ENCODE peak calls at places on chromosomes 11 and 22, in five cellular contexts. One of them, this sample, is unnamed.

GRCh38 chr22:30804626-30805025 is 110.0 kb downstream of the OSBP2 start:
- DNase-seq in RWPE1: no peak
- DNase-seq in heart left ventricle: no peak
- DNase-seq in PC-3: peak; percentile 22
- DNase-seq in foreskin fibroblast: no peak
- DNase-seq in this sample: no peak

GRCh38 chr11:125123947-125124633 is 12.7 kb upstream of the TMEM218 start:
- DNase-seq in RWPE1: peak; percentile 27
- DNase-seq in heart left ventricle: no peak
- DNase-seq in PC-3: peak; percentile 88
- DNase-seq in foreskin fibroblast: peak; percentile 61
- DNase-seq in this sample: no peak

GRCh38 chr11:69138265-69138664 is 17.5 kb upstream of the SMIM38 start:
- DNase-seq in RWPE1: peak; percentile 28
- DNase-seq in heart left ventricle: no peak
- DNase-seq in PC-3: peak; percentile 65
- DNase-seq in foreskin fibroblast: peak; percentile 49
- DNase-seq in this sample: no peak

GRCh38 chr22:29143848-29144785 is 61.6 kb upstream of the EMID1 start:
- DNase-seq in RWPE1: no peak
- DNase-seq in heart left ventricle: no peak
- DNase-seq in PC-3: no peak
- DNase-seq in foreskin fibroblast: no peak
- DNase-seq in this sample: no peak

GRCh38 chr11:70155386-70155785 is 47.7 kb upstream of the FADD start:
- DNase-seq in RWPE1: no peak
- DNase-seq in heart left ventricle: no peak
- DNase-seq in PC-3: no peak
- DNase-seq in foreskin fibroblast: no peak
- DNase-seq in this sample: no peak

GRCh38 chr11:125370561-125371389 is 125.3 kb downstream of the FEZ1 start:
- DNase-seq in RWPE1: no peak
- DNase-seq in heart left ventricle: no peak
- DNase-seq in PC-3: no peak
- DNase-seq in foreskin fibroblast: no peak
- DNase-seq in this sample: no peak

GRCh38 chr11:17798253-17798652 is 63.7 kb downstream of the KCNC1 start:
- DNase-seq in RWPE1: peak; percentile 80
- DNase-seq in heart left ventricle: peak; percentile 45
- DNase-seq in PC-3: no peak
- DNase-seq in foreskin fibroblast: no peak
- DNase-seq in this sample: no peak

GRCh38 chr22:37674951-37675929 is at the start of gene LGALS1:
- DNase-seq in RWPE1: peak; percentile 92
- DNase-seq in heart left ventricle: peak; percentile 98
- DNase-seq in PC-3: peak; percentile 95
- DNase-seq in foreskin fibroblast: peak; percentile 99
- DNase-seq in this sample: peak; percentile 60

GRCh38 chr22:37409031-37409430 is 18.2 kb downstream of the ELFN2 start:
- DNase-seq in RWPE1: no peak
- DNase-seq in heart left ventricle: no peak
- DNase-seq in PC-3: no peak
- DNase-seq in foreskin fibroblast: no peak
- DNase-seq in this sample: no peak

GRCh38 chr22:19291218-19291579 is 320 bp downstream of the CLTCL1 start:
- DNase-seq in RWPE1: no peak
- DNase-seq in heart left ventricle: peak; percentile 49
- DNase-seq in PC-3: no peak
- DNase-seq in foreskin fibroblast: peak; percentile 59
- DNase-seq in this sample: no peak

GRCh38 chr11:1030086-1030485 is 6.4 kb downstream of the MUC6 start:
- DNase-seq in RWPE1: no peak
- DNase-seq in heart left ventricle: no peak
- DNase-seq in PC-3: no peak
- DNase-seq in foreskin fibroblast: no peak
- DNase-seq in this sample: no peak

GRCh38 chr11:119832536-119832935 is 103.5 kb upstream of the NECTIN1 start:
- DNase-seq in RWPE1: no peak
- DNase-seq in heart left ventricle: no peak
- DNase-seq in PC-3: peak; percentile 6
- DNase-seq in foreskin fibroblast: peak; percentile 46
- DNase-seq in this sample: no peak

GRCh38 chr22:17563936-17564391 is 666 bp downstream of the SLC25A18 start:
- DNase-seq in RWPE1: no peak
- DNase-seq in heart left ventricle: no peak
- DNase-seq in PC-3: no peak
- DNase-seq in foreskin fibroblast: peak; percentile 87
- DNase-seq in this sample: no peak

GRCh38 chr22:39773976-39774539 is 119.5 kb downstream of the ENTHD1 start:
- DNase-seq in RWPE1: no peak
- DNase-seq in heart left ventricle: no peak
- DNase-seq in PC-3: peak; percentile 25
- DNase-seq in foreskin fibroblast: no peak
- DNase-seq in this sample: no peak

DNA sequence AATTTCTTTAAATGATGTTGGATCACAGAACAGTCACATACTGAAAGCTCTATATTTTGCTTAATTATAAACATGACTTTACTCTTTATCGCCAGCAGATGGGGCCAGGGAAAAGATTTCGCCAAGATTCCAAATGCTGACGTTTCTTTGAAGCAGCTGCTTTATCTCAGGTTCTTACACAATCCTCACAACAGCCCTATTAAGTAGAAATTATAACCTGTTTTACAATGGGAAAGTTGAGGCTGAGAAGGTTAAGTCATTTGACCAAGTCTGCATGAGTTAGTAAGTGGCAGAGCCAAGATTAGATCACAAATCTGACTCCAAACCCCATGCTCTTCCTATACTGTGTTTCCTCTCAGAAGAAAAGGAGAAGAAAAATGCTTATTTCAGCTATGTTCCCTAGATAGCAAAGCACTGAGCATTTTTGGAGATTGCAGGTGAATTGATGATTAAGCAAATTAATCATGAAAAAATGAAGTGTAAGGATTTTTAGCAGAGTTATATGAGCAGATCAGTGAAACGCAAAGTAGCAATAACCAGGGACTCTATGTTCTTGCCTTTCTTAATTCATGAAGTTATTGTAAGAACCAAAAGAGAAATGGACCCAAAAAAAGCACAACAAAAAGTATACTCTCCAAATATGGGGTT is 79.0 kb downstream of the AASDHPPT start:
- DNase-seq in RWPE1: peak; percentile 41
- DNase-seq in heart left ventricle: no peak
- DNase-seq in PC-3: peak; percentile 76
- DNase-seq in foreskin fibroblast: peak; percentile 86
- DNase-seq in this sample: no peak
- TF ChIP-seq CTCF in RWPE1: peak; percentile 65
- TF ChIP-seq CTCF in heart left ventricle: no peak
- TF ChIP-seq CTCF in PC-3: peak; percentile 85
- TF ChIP-seq CTCF in foreskin fibroblast: peak; percentile 39
- TF ChIP-seq CTCF in this sample: no peak

GRCh38 chr22:26170112-26170492 is 840 bp downstream of the SEZ6L start:
- DNase-seq in RWPE1: no peak
- DNase-seq in heart left ventricle: no peak
- DNase-seq in PC-3: no peak
- DNase-seq in foreskin fibroblast: no peak
- DNase-seq in this sample: no peak

GRCh38 chr22:26170795-26171194 is 1.5 kb downstream of the SEZ6L start:
- DNase-seq in RWPE1: peak; percentile 2
- DNase-seq in heart left ventricle: peak; percentile 33
- DNase-seq in PC-3: no peak
- DNase-seq in foreskin fibroblast: no peak
- DNase-seq in this sample: no peak

GRCh38 chr22:26174280-26174679 is 5.0 kb downstream of the SEZ6L start:
- DNase-seq in RWPE1: no peak
- DNase-seq in heart left ventricle: no peak
- DNase-seq in PC-3: peak; percentile 1
- DNase-seq in foreskin fibroblast: no peak
- DNase-seq in this sample: no peak

GRCh38 chr22:26169312-26170111 is at the start of gene SEZ6L:
- DNase-seq in RWPE1: no peak
- DNase-seq in heart left ventricle: peak; percentile 26
- DNase-seq in PC-3: no peak
- DNase-seq in foreskin fibroblast: no peak
- DNase-seq in this sample: peak; percentile 25

DNA sequence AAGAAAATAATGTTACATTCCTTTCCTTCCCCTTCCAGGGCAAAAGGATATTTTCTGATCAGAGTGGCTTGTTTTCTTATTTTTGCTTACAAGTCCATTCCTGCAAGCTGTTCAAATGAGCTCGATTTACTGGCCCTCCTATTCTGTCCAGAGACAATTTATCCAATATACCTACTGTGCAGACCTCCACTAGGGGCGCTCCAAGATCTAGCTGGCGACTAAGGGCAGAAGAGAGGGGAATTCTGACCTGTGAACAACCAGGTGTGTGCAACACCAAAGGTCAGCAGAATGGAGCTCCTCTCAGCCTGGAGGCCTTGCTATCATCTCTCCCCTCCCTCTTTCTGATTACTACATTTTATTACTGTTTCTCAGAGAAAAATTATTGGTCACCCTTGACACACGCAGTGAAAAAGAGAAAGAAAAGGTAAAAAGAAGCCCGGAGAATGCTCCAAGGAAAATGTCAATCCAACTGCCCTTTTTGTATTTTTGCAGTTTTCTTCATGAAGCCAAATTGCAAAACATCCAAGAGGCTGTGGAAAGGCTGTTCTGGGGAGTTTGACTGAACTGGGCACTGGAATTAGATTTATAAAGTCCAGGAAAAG is 3.2 kb downstream of the SEZ6L start:
- DNase-seq in RWPE1: peak; percentile 22
- DNase-seq in heart left ventricle: no peak
- DNase-seq in PC-3: peak; percentile 29
- DNase-seq in foreskin fibroblast: peak; percentile 45
- DNase-seq in this sample: no peak
- TF ChIP-seq CTCF in RWPE1: peak; percentile 75
- TF ChIP-seq CTCF in heart left ventricle: peak; percentile 45
- TF ChIP-seq CTCF in PC-3: peak; percentile 63
- TF ChIP-seq CTCF in foreskin fibroblast: peak; percentile 75
- TF ChIP-seq CTCF in this sample: no peak

GRCh38 chr11:95545116-95545875 is 244.3 kb downstream of the FAM76B start:
- DNase-seq in RWPE1: no peak
- DNase-seq in heart left ventricle: no peak
- DNase-seq in PC-3: no peak
- DNase-seq in foreskin fibroblast: no peak
- DNase-seq in this sample: no peak
- TF ChIP-seq CTCF in RWPE1: no peak
- TF ChIP-seq CTCF in heart left ventricle: no peak
- TF ChIP-seq CTCF in PC-3: peak; percentile 32
- TF ChIP-seq CTCF in foreskin fibroblast: no peak
- TF ChIP-seq CTCF in this sample: no peak

GRCh38 chr11:74842967-74843366 is 94.3 kb downstream of the RNF169 start:
- DNase-seq in RWPE1: no peak
- DNase-seq in heart left ventricle: no peak
- DNase-seq in PC-3: no peak
- DNase-seq in foreskin fibroblast: no peak
- DNase-seq in this sample: no peak
- TF ChIP-seq CTCF in RWPE1: no peak
- TF ChIP-seq CTCF in heart left ventricle: no peak
- TF ChIP-seq CTCF in PC-3: no peak
- TF ChIP-seq CTCF in foreskin fibroblast: no peak
- TF ChIP-seq CTCF in this sample: no peak

GRCh38 chr22:47445716-47446290 is 683.4 kb downstream of the TBC1D22A start:
- DNase-seq in RWPE1: no peak
- DNase-seq in heart left ventricle: no peak
- DNase-seq in PC-3: no peak
- DNase-seq in foreskin fibroblast: no peak
- DNase-seq in this sample: no peak

GRCh38 chr22:47445212-47445611 is 682.8 kb downstream of the TBC1D22A start:
- DNase-seq in RWPE1: no peak
- DNase-seq in heart left ventricle: no peak
- DNase-seq in PC-3: no peak
- DNase-seq in foreskin fibroblast: no peak
- DNase-seq in this sample: no peak

GRCh38 chr22:47448231-47449035 is 686.0 kb downstream of the TBC1D22A start:
- DNase-seq in RWPE1: no peak
- DNase-seq in heart left ventricle: no peak
- DNase-seq in PC-3: no peak
- DNase-seq in foreskin fibroblast: no peak
- DNase-seq in this sample: no peak

GRCh38 chr22:47446331-47446730 is 683.9 kb downstream of the TBC1D22A start:
- DNase-seq in RWPE1: no peak
- DNase-seq in heart left ventricle: no peak
- DNase-seq in PC-3: no peak
- DNase-seq in foreskin fibroblast: no peak
- DNase-seq in this sample: no peak

DNA sequence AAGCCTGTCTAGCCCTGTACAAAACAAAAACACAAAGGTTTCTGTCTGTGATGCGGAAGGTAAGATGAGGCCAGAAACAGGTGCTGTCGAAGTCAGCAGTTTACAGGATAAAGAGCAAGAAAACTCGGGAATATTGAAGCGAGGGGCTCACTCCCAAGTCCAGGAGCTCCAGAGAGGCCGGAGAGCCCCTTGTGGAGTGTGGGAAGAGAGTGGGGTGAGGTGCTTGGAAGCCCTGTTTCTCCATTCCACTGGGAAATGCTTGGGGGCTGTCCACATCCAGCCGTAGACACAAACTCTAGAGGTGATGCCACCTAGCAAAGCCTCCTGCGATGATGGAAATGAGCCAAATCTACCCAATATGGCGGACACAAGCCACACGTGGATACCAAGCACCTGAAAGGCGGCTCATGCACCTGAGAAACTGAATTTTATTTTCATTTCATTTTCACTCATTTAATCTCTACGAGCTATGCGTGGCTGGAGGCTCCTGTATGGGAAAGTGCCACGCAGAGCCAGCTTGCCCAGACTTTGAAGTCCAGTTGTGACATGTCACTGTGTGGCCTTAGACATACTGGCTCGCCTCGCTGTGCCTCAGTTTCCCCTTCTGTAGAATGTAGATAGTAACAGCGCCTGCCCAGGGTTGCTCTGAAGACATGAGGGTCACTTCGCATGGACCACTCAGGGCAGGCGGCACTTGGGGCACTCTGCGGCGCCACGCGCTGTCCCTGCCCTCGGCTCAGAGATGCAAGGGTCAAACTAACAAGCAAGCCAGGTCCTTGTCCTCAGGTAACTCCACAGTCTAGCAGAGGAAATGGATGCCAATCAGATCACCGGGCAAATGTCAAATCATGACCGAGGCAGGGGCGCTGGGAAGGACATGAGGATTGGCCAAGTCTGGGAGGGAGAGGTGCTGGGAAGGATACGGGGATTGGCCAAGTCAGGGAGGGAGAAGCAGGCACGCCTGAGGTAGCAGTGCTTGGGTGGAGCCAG is 684.7 kb downstream of the TBC1D22A start:
- DNase-seq in RWPE1: no peak
- DNase-seq in heart left ventricle: no peak
- DNase-seq in PC-3: no peak
- DNase-seq in foreskin fibroblast: no peak
- DNase-seq in this sample: no peak
- TF ChIP-seq CTCF in RWPE1: no peak
- TF ChIP-seq CTCF in heart left ventricle: no peak
- TF ChIP-seq CTCF in PC-3: no peak
- TF ChIP-seq CTCF in foreskin fibroblast: no peak
- TF ChIP-seq CTCF in this sample: no peak

This sample was measured in activated B cell treated with CpG ODN at 0.5 μM for 24 hours.